ENCODE peak calls at places on chromosomes 3 and 15, in five cellular contexts. One of them, this sample, is unnamed.

GRCh38 chr15:58555168-58556027 is 123.6 kb downstream of the LIPC start:
- DNase-seq in IMR-90: no peak
- DNase-seq in H9: peak; percentile 65
- DNase-seq in mesenchymal stem cell: no peak
- DNase-seq in H1: no peak
- DNase-seq in this sample: no peak

GRCh38 chr3:189927975-189928895 is 192.5 kb downstream of the P3H2 start:
- DNase-seq in IMR-90: no peak
- DNase-seq in H9: no peak
- DNase-seq in mesenchymal stem cell: no peak
- DNase-seq in H1: no peak
- DNase-seq in this sample: no peak

GRCh38 chr3:5226783-5227182 is 39.3 kb downstream of the EDEM1 start:
- DNase-seq in IMR-90: peak; percentile 47
- DNase-seq in H9: no peak
- DNase-seq in mesenchymal stem cell: peak; percentile 41
- DNase-seq in H1: no peak
- DNase-seq in this sample: no peak

GRCh38 chr3:58441514-58442450 is 8.2 kb upstream of the PDHB start:
- DNase-seq in IMR-90: no peak
- DNase-seq in H9: no peak
- DNase-seq in mesenchymal stem cell: no peak
- DNase-seq in H1: no peak
- DNase-seq in this sample: no peak

GRCh38 chr3:50396502-50396901 is 37.2 kb upstream of the TMEM115 start:
- DNase-seq in IMR-90: no peak
- DNase-seq in H9: no peak
- DNase-seq in mesenchymal stem cell: no peak
- DNase-seq in H1: no peak
- DNase-seq in this sample: no peak

GRCh38 chr3:158791259-158791920 is 10.5 kb upstream of the MFSD1 start:
- DNase-seq in IMR-90: peak; percentile 86
- DNase-seq in H9: no peak
- DNase-seq in mesenchymal stem cell: peak; percentile 78
- DNase-seq in H1: no peak
- DNase-seq in this sample: peak; percentile 50

GRCh38 chr3:149657458-149657795 is 398 bp downstream of the WWTR1 start:
- DNase-seq in IMR-90: peak; percentile 59
- DNase-seq in H9: no peak
- DNase-seq in mesenchymal stem cell: peak; percentile 81
- DNase-seq in H1: no peak
- DNase-seq in this sample: no peak

GRCh38 chr3:11784962-11785361 is 61.7 kb downstream of the TAMM41 start:
- DNase-seq in IMR-90: no peak
- DNase-seq in H9: peak; percentile 35
- DNase-seq in mesenchymal stem cell: peak; percentile 70
- DNase-seq in H1: no peak
- DNase-seq in this sample: no peak

GRCh38 chr3:122427857-122428471 is 12.1 kb upstream of the WDR5B start:
- DNase-seq in IMR-90: no peak
- DNase-seq in H9: no peak
- DNase-seq in mesenchymal stem cell: no peak
- DNase-seq in H1: no peak
- DNase-seq in this sample: no peak

GRCh38 chr3:195106418-195106906 is 164.5 kb downstream of the XXYLT1 start:
- DNase-seq in IMR-90: peak; percentile 52
- DNase-seq in H9: peak; percentile 77
- DNase-seq in mesenchymal stem cell: peak; percentile 66
- DNase-seq in H1: no peak
- DNase-seq in this sample: peak; percentile 69

GRCh38 chr15:59438891-59439290 is 905 bp downstream of the FAM81A start:
- DNase-seq in IMR-90: no peak
- DNase-seq in H9: no peak
- DNase-seq in mesenchymal stem cell: peak; percentile 1
- DNase-seq in H1: no peak
- DNase-seq in this sample: no peak

GRCh38 chr15:34796847-34797246 is 1.5 kb upstream of the ACTC1 start:
- DNase-seq in IMR-90: no peak
- DNase-seq in H9: no peak
- DNase-seq in mesenchymal stem cell: no peak
- DNase-seq in H1: no peak
- DNase-seq in this sample: no peak

GRCh38 chr3:141129049-141130038 is 78.2 kb downstream of the SPSB4 start:
- DNase-seq in IMR-90: no peak
- DNase-seq in H9: no peak
- DNase-seq in mesenchymal stem cell: no peak
- DNase-seq in H1: no peak
- DNase-seq in this sample: no peak

GRCh38 chr3:37601832-37602231 is 259.8 kb upstream of the CTDSPL start:
- DNase-seq in IMR-90: no peak
- DNase-seq in H9: no peak
- DNase-seq in mesenchymal stem cell: no peak
- DNase-seq in H1: peak; percentile 9
- DNase-seq in this sample: no peak

GRCh38 chr3:156547637-156548036 is 7.3 kb downstream of the SSR3 start:
- DNase-seq in IMR-90: peak; percentile 56
- DNase-seq in H9: no peak
- DNase-seq in mesenchymal stem cell: peak; percentile 50
- DNase-seq in H1: no peak
- DNase-seq in this sample: no peak

GRCh38 chr3:52527039-52527731 is 6.5 kb downstream of the NT5DC2 start:
- DNase-seq in IMR-90: no peak
- DNase-seq in H9: no peak
- DNase-seq in mesenchymal stem cell: peak; percentile 23
- DNase-seq in H1: no peak
- DNase-seq in this sample: no peak

GRCh38 chr3:195802261-195802701 is 9.4 kb downstream of the MUC4 start:
- DNase-seq in IMR-90: no peak
- DNase-seq in H9: no peak
- DNase-seq in mesenchymal stem cell: no peak
- DNase-seq in H1: no peak
- DNase-seq in this sample: no peak

GRCh38 chr3:112327371-112327951 is 5.5 kb upstream of the CD200 start:
- DNase-seq in IMR-90: peak; percentile 68
- DNase-seq in H9: no peak
- DNase-seq in mesenchymal stem cell: peak; percentile 63
- DNase-seq in H1: no peak
- DNase-seq in this sample: no peak

DNA sequence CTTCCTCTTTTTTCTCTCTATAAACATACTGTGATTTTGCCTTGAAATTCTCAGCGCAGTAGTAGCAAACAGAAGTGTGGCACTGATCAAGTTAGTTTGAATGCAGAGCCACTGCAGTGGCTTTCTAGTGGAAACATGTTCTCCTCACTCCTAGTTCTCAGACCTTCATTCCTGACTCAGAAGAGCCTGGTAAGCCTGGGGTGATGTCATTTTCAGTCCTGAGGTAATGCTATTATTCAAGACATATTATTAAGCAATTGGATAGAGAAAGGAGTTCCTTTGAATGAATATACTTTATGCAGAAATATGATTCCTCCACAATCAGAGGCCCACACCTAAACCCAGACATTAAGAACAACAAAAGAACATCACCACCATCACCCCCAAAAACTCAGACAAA is 255.2 kb upstream of the TBL1XR1 start:
- DNase-seq in IMR-90: peak; percentile 94
- DNase-seq in H9: no peak
- DNase-seq in mesenchymal stem cell: peak; percentile 91
- DNase-seq in H1: no peak
- DNase-seq in this sample: no peak
- H3K9me3 ChIP-seq in IMR-90: peaks cover 3% of the 10 kb centered on the region
- H3K9me3 ChIP-seq in H9: no peaks in the 10 kb centered on the region
- H3K9me3 ChIP-seq in mesenchymal stem cell: no peaks in the 10 kb centered on the region
- H3K9me3 ChIP-seq in H1: no peaks in the 10 kb centered on the region
- H3K9me3 ChIP-seq in this sample: no peaks in the 10 kb centered on the region

GRCh38 chr3:184658223-184658860 is 53.5 kb downstream of the MAGEF1 start:
- DNase-seq in IMR-90: no peak
- DNase-seq in H9: no peak
- DNase-seq in mesenchymal stem cell: no peak
- DNase-seq in H1: no peak
- DNase-seq in this sample: no peak

GRCh38 chr3:184654375-184654774 is 57.5 kb downstream of the MAGEF1 start:
- DNase-seq in IMR-90: no peak
- DNase-seq in H9: no peak
- DNase-seq in mesenchymal stem cell: no peak
- DNase-seq in H1: no peak
- DNase-seq in this sample: no peak

GRCh38 chr3:184656991-184657669 is 54.7 kb downstream of the MAGEF1 start:
- DNase-seq in IMR-90: peak; percentile 71
- DNase-seq in H9: no peak
- DNase-seq in mesenchymal stem cell: peak; percentile 81
- DNase-seq in H1: no peak
- DNase-seq in this sample: no peak

GRCh38 chr3:184655597-184655996 is 56.3 kb downstream of the MAGEF1 start:
- DNase-seq in IMR-90: no peak
- DNase-seq in H9: no peak
- DNase-seq in mesenchymal stem cell: no peak
- DNase-seq in H1: no peak
- DNase-seq in this sample: no peak

GRCh38 chr3:184656430-184656990 is 55.4 kb downstream of the MAGEF1 start:
- DNase-seq in IMR-90: no peak
- DNase-seq in H9: no peak
- DNase-seq in mesenchymal stem cell: no peak
- DNase-seq in H1: no peak
- DNase-seq in this sample: no peak
- H2BK15ac ChIP-seq in IMR-90: no peak overlapping the region
- H2BK15ac ChIP-seq in H9: no peak overlapping the region
- H2BK15ac ChIP-seq in mesenchymal stem cell: no peak overlapping the region
- H2BK15ac ChIP-seq in H1: peak overlapping the region; percentile 50
- H2BK15ac ChIP-seq in this sample: no peak overlapping the region

GRCh38 chr3:71060536-71060935 is 523.0 kb downstream of the FOXP1 start:
- DNase-seq in IMR-90: no peak
- DNase-seq in H9: no peak
- DNase-seq in mesenchymal stem cell: no peak
- DNase-seq in H1: no peak
- DNase-seq in this sample: no peak
- H3K4me1 ChIP-seq in IMR-90: peaks cover 12% of the 10 kb centered on the region
- H3K4me1 ChIP-seq in H9: peaks cover 4% of the 10 kb centered on the region
- H3K4me1 ChIP-seq in mesenchymal stem cell: peaks cover 2% of the 10 kb centered on the region
- H3K4me1 ChIP-seq in H1: peaks cover 36% of the 10 kb centered on the region
- H3K4me1 ChIP-seq in this sample: peaks cover 6% of the 10 kb centered on the region

GRCh38 chr15:65323071-65323511 is 18.6 kb downstream of the RNU5B-1 start:
- DNase-seq in IMR-90: peak; percentile 24
- DNase-seq in H9: no peak
- DNase-seq in mesenchymal stem cell: peak; percentile 73
- DNase-seq in H1: no peak
- DNase-seq in this sample: no peak
- H3K9me3 ChIP-seq in IMR-90: no peaks in the 10 kb centered on the region
- H3K9me3 ChIP-seq in H9: no peaks in the 10 kb centered on the region
- H3K9me3 ChIP-seq in mesenchymal stem cell: no peaks in the 10 kb centered on the region
- H3K9me3 ChIP-seq in H1: no peaks in the 10 kb centered on the region
- H3K9me3 ChIP-seq in this sample: no peaks in the 10 kb centered on the region

GRCh38 chr3:129687586-129688125 is 81.2 kb upstream of the PLXND1 start:
- DNase-seq in IMR-90: no peak
- DNase-seq in H9: no peak
- DNase-seq in mesenchymal stem cell: no peak
- DNase-seq in H1: no peak
- DNase-seq in this sample: no peak
- H2BK15ac ChIP-seq in IMR-90: no peak overlapping the region
- H2BK15ac ChIP-seq in H9: no peak overlapping the region
- H2BK15ac ChIP-seq in mesenchymal stem cell: no peak overlapping the region
- H2BK15ac ChIP-seq in H1: no peak overlapping the region
- H2BK15ac ChIP-seq in this sample: no peak overlapping the region

GRCh38 chr15:91946914-91947313 is 93.4 kb downstream of the SLCO3A1 start:
- DNase-seq in IMR-90: no peak
- DNase-seq in H9: peak; percentile 46
- DNase-seq in mesenchymal stem cell: peak; percentile 25
- DNase-seq in H1: no peak
- DNase-seq in this sample: no peak
- H3K4me1 ChIP-seq in IMR-90: peaks cover 14% of the 10 kb centered on the region
- H3K4me1 ChIP-seq in H9: peaks cover 6% of the 10 kb centered on the region
- H3K4me1 ChIP-seq in mesenchymal stem cell: peaks cover 6% of the 10 kb centered on the region
- H3K4me1 ChIP-seq in H1: peaks cover 24% of the 10 kb centered on the region
- H3K4me1 ChIP-seq in this sample: peaks cover 3% of the 10 kb centered on the region

DNA sequence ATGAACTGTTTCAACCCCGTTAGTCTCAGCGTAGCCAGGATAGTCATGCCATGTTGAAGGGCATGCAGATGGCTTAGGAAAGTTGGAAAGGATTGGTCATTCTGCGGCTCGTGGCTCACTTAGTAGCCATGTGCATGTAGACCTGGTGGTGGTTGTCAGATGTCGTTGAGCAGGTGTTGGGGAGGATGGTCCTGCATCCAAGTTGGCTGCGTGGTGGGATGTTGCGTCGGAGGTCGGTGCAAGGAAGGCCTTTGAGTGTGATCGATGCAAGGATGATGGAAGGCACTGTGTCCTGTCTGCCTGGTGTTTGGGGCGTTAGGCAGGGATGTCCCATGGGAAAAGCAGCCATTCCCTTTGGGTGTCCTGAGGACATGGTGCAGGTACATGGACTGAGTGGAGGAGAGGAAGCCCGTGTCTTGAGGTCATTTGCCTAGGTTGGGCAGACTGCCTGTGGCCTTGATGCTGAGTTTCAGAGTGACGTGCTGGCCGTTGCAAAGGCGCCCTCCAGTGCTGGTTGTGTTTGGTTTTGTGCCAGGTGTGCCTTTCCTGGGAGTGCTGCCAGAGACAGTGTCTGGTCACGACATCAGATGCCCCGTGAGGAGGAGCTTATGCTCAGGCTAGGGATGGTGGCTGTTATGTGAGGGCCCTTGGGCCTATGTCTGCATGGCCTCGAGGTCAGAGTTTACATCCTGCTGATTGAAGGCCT is 103.4 kb downstream of the SNRPN start:
- DNase-seq in IMR-90: no peak
- DNase-seq in H9: peak; percentile 17
- DNase-seq in mesenchymal stem cell: no peak
- DNase-seq in H1: no peak
- DNase-seq in this sample: no peak
- H3K9me3 ChIP-seq in IMR-90: peaks cover 100% of the 10 kb centered on the region
- H3K9me3 ChIP-seq in H9: peaks cover 92% of the 10 kb centered on the region
- H3K9me3 ChIP-seq in mesenchymal stem cell: peaks cover 100% of the 10 kb centered on the region
- H3K9me3 ChIP-seq in H1: peaks cover 98% of the 10 kb centered on the region
- H3K9me3 ChIP-seq in this sample: peaks cover 100% of the 10 kb centered on the region